ENCODE peak calls at places on chromosomes 4 and X, in four cellular contexts. One of them, this sample, is unnamed.

GRCh38 chr4:42150653-42151567 is 1.5 kb downstream of the BEND4 start:
- DNase-seq in HTR-8/SVneo: no peak
- DNase-seq in stimulated activated CD4-positive, alpha-beta T cell treated with anti-CD3 and anti-CD28 coated beads, Interleukin-2, amount 100 ng/mL, for 24 hours: no peak
- DNase-seq in posterior cingulate gyrus: no peak
- DNase-seq in this sample: no peak

GRCh38 chrX:82782014-82782413 is 726.1 kb upstream of the POU3F4 start:
- DNase-seq in HTR-8/SVneo: no peak
- DNase-seq in stimulated activated CD4-positive, alpha-beta T cell treated with anti-CD3 and anti-CD28 coated beads, Interleukin-2, amount 100 ng/mL, for 24 hours: no peak
- DNase-seq in posterior cingulate gyrus: no peak
- DNase-seq in this sample: no peak

GRCh38 chr4:150230556-150230955 is 152.3 kb downstream of the DCLK2 start:
- DNase-seq in HTR-8/SVneo: no peak
- DNase-seq in stimulated activated CD4-positive, alpha-beta T cell treated with anti-CD3 and anti-CD28 coated beads, Interleukin-2, amount 100 ng/mL, for 24 hours: no peak
- DNase-seq in posterior cingulate gyrus: no peak
- DNase-seq in this sample: no peak

GRCh38 chrX:47194388-47194787 is 759 bp downstream of the UBA1 start:
- DNase-seq in HTR-8/SVneo: no peak
- DNase-seq in stimulated activated CD4-positive, alpha-beta T cell treated with anti-CD3 and anti-CD28 coated beads, Interleukin-2, amount 100 ng/mL, for 24 hours: no peak
- DNase-seq in posterior cingulate gyrus: no peak
- DNase-seq in this sample: no peak

GRCh38 chrX:129768186-129768585 is 11.6 kb upstream of the SASH3 start:
- DNase-seq in HTR-8/SVneo: no peak
- DNase-seq in stimulated activated CD4-positive, alpha-beta T cell treated with anti-CD3 and anti-CD28 coated beads, Interleukin-2, amount 100 ng/mL, for 24 hours: no peak
- DNase-seq in posterior cingulate gyrus: no peak
- DNase-seq in this sample: no peak

GRCh38 chr4:126888968-126889367 is 743.8 kb upstream of the INTU start:
- DNase-seq in HTR-8/SVneo: no peak
- DNase-seq in stimulated activated CD4-positive, alpha-beta T cell treated with anti-CD3 and anti-CD28 coated beads, Interleukin-2, amount 100 ng/mL, for 24 hours: no peak
- DNase-seq in posterior cingulate gyrus: no peak
- DNase-seq in this sample: no peak

GRCh38 chr4:112431158-112431557 is 84.8 kb downstream of the NEUROG2 start:
- DNase-seq in HTR-8/SVneo: no peak
- DNase-seq in stimulated activated CD4-positive, alpha-beta T cell treated with anti-CD3 and anti-CD28 coated beads, Interleukin-2, amount 100 ng/mL, for 24 hours: no peak
- DNase-seq in posterior cingulate gyrus: no peak
- DNase-seq in this sample: no peak

GRCh38 chr4:124334119-124334518 is 378.4 kb downstream of the ANKRD50 start:
- DNase-seq in HTR-8/SVneo: peak
- DNase-seq in stimulated activated CD4-positive, alpha-beta T cell treated with anti-CD3 and anti-CD28 coated beads, Interleukin-2, amount 100 ng/mL, for 24 hours: no peak
- DNase-seq in posterior cingulate gyrus: no peak
- DNase-seq in this sample: peak

GRCh38 chr4:147586637-147587036 is 30.6 kb upstream of the TMEM184C start:
- DNase-seq in HTR-8/SVneo: no peak
- DNase-seq in stimulated activated CD4-positive, alpha-beta T cell treated with anti-CD3 and anti-CD28 coated beads, Interleukin-2, amount 100 ng/mL, for 24 hours: no peak
- DNase-seq in posterior cingulate gyrus: no peak
- DNase-seq in this sample: no peak

GRCh38 chr4:14743601-14744000 is 258.7 kb upstream of the CPEB2 start:
- DNase-seq in HTR-8/SVneo: no peak
- DNase-seq in stimulated activated CD4-positive, alpha-beta T cell treated with anti-CD3 and anti-CD28 coated beads, Interleukin-2, amount 100 ng/mL, for 24 hours: no peak
- DNase-seq in posterior cingulate gyrus: no peak
- DNase-seq in this sample: no peak

GRCh38 chrX:40243699-40244098 is 145.9 kb upstream of the BCOR start:
- DNase-seq in HTR-8/SVneo: no peak
- DNase-seq in stimulated activated CD4-positive, alpha-beta T cell treated with anti-CD3 and anti-CD28 coated beads, Interleukin-2, amount 100 ng/mL, for 24 hours: no peak
- DNase-seq in posterior cingulate gyrus: no peak
- DNase-seq in this sample: no peak

GRCh38 chr4:111334356-111334755 is 711.5 kb upstream of the PITX2 start:
- DNase-seq in HTR-8/SVneo: no peak
- DNase-seq in stimulated activated CD4-positive, alpha-beta T cell treated with anti-CD3 and anti-CD28 coated beads, Interleukin-2, amount 100 ng/mL, for 24 hours: no peak
- DNase-seq in posterior cingulate gyrus: no peak
- DNase-seq in this sample: no peak

GRCh38 chr4:67234296-67234695 is 311.0 kb downstream of the CENPC start:
- DNase-seq in HTR-8/SVneo: peak
- DNase-seq in stimulated activated CD4-positive, alpha-beta T cell treated with anti-CD3 and anti-CD28 coated beads, Interleukin-2, amount 100 ng/mL, for 24 hours: no peak
- DNase-seq in posterior cingulate gyrus: no peak
- DNase-seq in this sample: peak

GRCh38 chrX:11171956-11172355 is 60.8 kb downstream of the HCCS start:
- DNase-seq in HTR-8/SVneo: no peak
- DNase-seq in stimulated activated CD4-positive, alpha-beta T cell treated with anti-CD3 and anti-CD28 coated beads, Interleukin-2, amount 100 ng/mL, for 24 hours: no peak
- DNase-seq in posterior cingulate gyrus: no peak
- DNase-seq in this sample: no peak

GRCh38 chr4:180391613-180392012 is 1851.6 kb upstream of the TENM3 start:
- DNase-seq in HTR-8/SVneo: no peak
- DNase-seq in stimulated activated CD4-positive, alpha-beta T cell treated with anti-CD3 and anti-CD28 coated beads, Interleukin-2, amount 100 ng/mL, for 24 hours: no peak
- DNase-seq in posterior cingulate gyrus: no peak
- DNase-seq in this sample: no peak

GRCh38 chr4:2497931-2498330 is 29.0 kb downstream of the RNF4 start:
- DNase-seq in HTR-8/SVneo: no peak
- DNase-seq in stimulated activated CD4-positive, alpha-beta T cell treated with anti-CD3 and anti-CD28 coated beads, Interleukin-2, amount 100 ng/mL, for 24 hours: no peak
- DNase-seq in posterior cingulate gyrus: no peak
- DNase-seq in this sample: no peak

GRCh38 chr4:23023121-23023520 is 330.4 kb downstream of the GBA3 start:
- DNase-seq in HTR-8/SVneo: no peak
- DNase-seq in stimulated activated CD4-positive, alpha-beta T cell treated with anti-CD3 and anti-CD28 coated beads, Interleukin-2, amount 100 ng/mL, for 24 hours: no peak
- DNase-seq in posterior cingulate gyrus: peak
- DNase-seq in this sample: no peak

GRCh38 chr4:175373031-175373430 is 439.0 kb downstream of the GPM6A start:
- DNase-seq in HTR-8/SVneo: no peak
- DNase-seq in stimulated activated CD4-positive, alpha-beta T cell treated with anti-CD3 and anti-CD28 coated beads, Interleukin-2, amount 100 ng/mL, for 24 hours: no peak
- DNase-seq in posterior cingulate gyrus: no peak
- DNase-seq in this sample: no peak

GRCh38 chr4:16222957-16223527 is 3.2 kb downstream of the TAPT1 start:
- DNase-seq in HTR-8/SVneo: no peak
- DNase-seq in stimulated activated CD4-positive, alpha-beta T cell treated with anti-CD3 and anti-CD28 coated beads, Interleukin-2, amount 100 ng/mL, for 24 hours: no peak
- DNase-seq in posterior cingulate gyrus: no peak
- DNase-seq in this sample: no peak

GRCh38 chr4:73308286-73308685 is 49.7 kb upstream of the ANKRD17 start:
- DNase-seq in HTR-8/SVneo: peak
- DNase-seq in stimulated activated CD4-positive, alpha-beta T cell treated with anti-CD3 and anti-CD28 coated beads, Interleukin-2, amount 100 ng/mL, for 24 hours: no peak
- DNase-seq in posterior cingulate gyrus: no peak
- DNase-seq in this sample: no peak

GRCh38 chr4:8192748-8193738 is 6.0 kb upstream of the SH3TC1 start:
- DNase-seq in HTR-8/SVneo: no peak
- DNase-seq in stimulated activated CD4-positive, alpha-beta T cell treated with anti-CD3 and anti-CD28 coated beads, Interleukin-2, amount 100 ng/mL, for 24 hours: no peak
- DNase-seq in posterior cingulate gyrus: peak
- DNase-seq in this sample: peak

GRCh38 chr4:24370421-24370820 is 213.9 kb downstream of the DHX15 start:
- DNase-seq in HTR-8/SVneo: no peak
- DNase-seq in stimulated activated CD4-positive, alpha-beta T cell treated with anti-CD3 and anti-CD28 coated beads, Interleukin-2, amount 100 ng/mL, for 24 hours: no peak
- DNase-seq in posterior cingulate gyrus: no peak
- DNase-seq in this sample: no peak

GRCh38 chrX:71515039-71515398 is 17.9 kb upstream of the OGT start:
- DNase-seq in HTR-8/SVneo: no peak
- DNase-seq in stimulated activated CD4-positive, alpha-beta T cell treated with anti-CD3 and anti-CD28 coated beads, Interleukin-2, amount 100 ng/mL, for 24 hours: no peak
- DNase-seq in posterior cingulate gyrus: no peak
- DNase-seq in this sample: no peak

GRCh38 chrX:3142259-3143042 is 101.2 kb downstream of the ARSF start:
- DNase-seq in HTR-8/SVneo: no peak
- DNase-seq in stimulated activated CD4-positive, alpha-beta T cell treated with anti-CD3 and anti-CD28 coated beads, Interleukin-2, amount 100 ng/mL, for 24 hours: no peak
- DNase-seq in posterior cingulate gyrus: no peak
- DNase-seq in this sample: no peak

GRCh38 chr4:138226351-138226750 is 15.8 kb downstream of the SLC7A11 start:
- DNase-seq in HTR-8/SVneo: no peak
- DNase-seq in stimulated activated CD4-positive, alpha-beta T cell treated with anti-CD3 and anti-CD28 coated beads, Interleukin-2, amount 100 ng/mL, for 24 hours: no peak
- DNase-seq in posterior cingulate gyrus: no peak
- DNase-seq in this sample: no peak

GRCh38 chrX:153622661-153623309 is 23.8 kb upstream of the CCNQ start:
- DNase-seq in HTR-8/SVneo: no peak
- DNase-seq in stimulated activated CD4-positive, alpha-beta T cell treated with anti-CD3 and anti-CD28 coated beads, Interleukin-2, amount 100 ng/mL, for 24 hours: no peak
- DNase-seq in posterior cingulate gyrus: no peak
- DNase-seq in this sample: no peak

GRCh38 chrX:70324326-70324725 is 34.4 kb downstream of the KIF4A start:
- DNase-seq in HTR-8/SVneo: no peak
- DNase-seq in stimulated activated CD4-positive, alpha-beta T cell treated with anti-CD3 and anti-CD28 coated beads, Interleukin-2, amount 100 ng/mL, for 24 hours: no peak
- DNase-seq in posterior cingulate gyrus: no peak
- DNase-seq in this sample: no peak

This sample was measured in kidney epithelial cell.